ENCODE peak calls at places on chromosome 10, in seven cellular contexts. L is HCT116, G is A549, I is IMR-90, Z is right lobe of liver, Y is uterus, Q is testis. T is an unnamed sample.

GRCh38 chr10:6494934-6495592 is 85.0 kb downstream of the PRKCQ start:
- DNase-seq in L (no peak), G (no peak), I (no peak), Z (no peak), Y (no peak), Q (no peak), T (no peak)

GRCh38 chr10:6729967-6730366 is 149.9 kb upstream of the PRKCQ start:
- DNase-seq in L (no peak), G (no peak), I (peak), Z (no peak), Y (no peak), Q (no peak), T (no peak)

GRCh38 chr10:21995557-21995956 is 8.0 kb downstream of the DNAJC1 start:
- DNase-seq in L (no peak), G (no peak), I (peak), Z (no peak), Y (no peak), Q (no peak), T (no peak)

GRCh38 chr10:106214243-106214642 is 950.3 kb downstream of the SORCS1 start:
- DNase-seq in L (no peak), G (no peak), I (no peak), Z (no peak), Y (no peak), Q (no peak), T (no peak)

GRCh38 chr10:44233561-44234470 is 151.1 kb downstream of the CXCL12 start:
- DNase-seq in L (no peak), G (no peak), I (no peak), Z (no peak), Y (no peak), Q (peak), T (no peak)

GRCh38 chr10:42979730-42980467 is 97.0 kb upstream of the RET start:
- DNase-seq in L (no peak), G (no peak), I (no peak), Z (no peak), Y (peak), Q (no peak), T (no peak)

GRCh38 chr10:117320050-117320665 is 55.1 kb downstream of the PDZD8 start:
- DNase-seq in L (no peak), G (peak), I (peak), Z (no peak), Y (no peak), Q (peak), T (peak)

GRCh38 chr10:1549591-1550290 is 187.6 kb downstream of the ADARB2 start:
- DNase-seq in L (no peak), G (no peak), I (no peak), Z (no peak), Y (no peak), Q (no peak), T (no peak)

GRCh38 chr10:10804998-10805737 is 212.5 kb upstream of the CELF2 start:
- DNase-seq in L (no peak), G (no peak), I (peak), Z (no peak), Y (no peak), Q (no peak), T (no peak)

GRCh38 chr10:132272061-132272766 is 35.5 kb downstream of the STK32C start:
- DNase-seq in L (no peak), G (no peak), I (peak), Z (no peak), Y (peak), Q (peak), T (no peak)

GRCh38 chr10:7410306-7410799 is 481 bp downstream of the SFMBT2 start:
- DNase-seq in L (no peak), G (no peak), I (peak), Z (no peak), Y (peak), Q (peak), T (peak)

GRCh38 chr10:120475844-120476791 is 19.1 kb downstream of the PLPP4 start:
- DNase-seq in L (no peak), G (no peak), I (no peak), Z (no peak), Y (no peak), Q (no peak), T (no peak)

GRCh38 chr10:62036186-62037081 is 134.9 kb downstream of the ARID5B start:
- DNase-seq in L (no peak), G (no peak), I (no peak), Z (no peak), Y (no peak), Q (no peak), T (no peak)

GRCh38 chr10:59271160-59271559 is 91.2 kb downstream of the FAM13C start:
- DNase-seq in L (no peak), G (no peak), I (no peak), Z (no peak), Y (no peak), Q (no peak), T (no peak)

GRCh38 chr10:24952146-24952700 is at the start of gene PRTFDC1:
- DNase-seq in L (no peak), G (peak), I (no peak), Z (no peak), Y (peak), Q (peak), T (peak)

GRCh38 chr10:8034666-8035640 is 19.5 kb upstream of the GATA3 start:
- DNase-seq in L (no peak), G (no peak), I (no peak), Z (no peak), Y (no peak), Q (no peak), T (peak)

GRCh38 chr10:71150811-71151210 is 61.6 kb upstream of the UNC5B start:
- DNase-seq in L (no peak), G (no peak), I (no peak), Z (no peak), Y (no peak), Q (no peak), T (no peak)

GRCh38 chr10:16943301-16944080 is 126.3 kb upstream of the RSU1 start:
- DNase-seq in L (no peak), G (no peak), I (no peak), Z (no peak), Y (no peak), Q (no peak), T (no peak)

GRCh38 chr10:57169597-57169996 is 808.5 kb upstream of the ZWINT start:
- DNase-seq in L (no peak), G (no peak), I (no peak), Z (no peak), Y (no peak), Q (no peak), T (no peak)

GRCh38 chr10:93445097-93445960 is 36.8 kb downstream of the MYOF start:
- DNase-seq in L (peak), G (peak), I (peak), Z (peak), Y (peak), Q (peak), T (no peak)

GRCh38 chr10:105358911-105359310 is 717.8 kb downstream of the SORCS3 start:
- DNase-seq in L (no peak), G (no peak), I (no peak), Z (no peak), Y (no peak), Q (no peak), T (no peak)

GRCh38 chr10:22544325-22545068 is 169.9 kb downstream of the PIP4K2A start:
- DNase-seq in L (no peak), G (no peak), I (no peak), Z (no peak), Y (no peak), Q (no peak), T (no peak)

GRCh38 chr10:131934769-131935168 is 34.0 kb downstream of the PPP2R2D start:
- DNase-seq in L (no peak), G (no peak), I (no peak), Z (peak), Y (no peak), Q (no peak), T (no peak)

GRCh38 chr10:112732277-112732891 is 217.7 kb upstream of the TCF7L2 start:
- DNase-seq in L (no peak), G (no peak), I (no peak), Z (no peak), Y (no peak), Q (no peak), T (no peak)

GRCh38 chr10:22681783-22682183 is 32.6 kb downstream of the PIP4K2A start:
- DNase-seq in L (peak), G (peak), I (peak), Z (peak), Y (no peak), Q (no peak), T (peak)

GRCh38 chr10:70750156-70750703 is 34.9 kb downstream of the TBATA start:
- DNase-seq in L (no peak), G (no peak), I (no peak), Z (no peak), Y (no peak), Q (no peak), T (no peak)

GRCh38 chr10:86659161-86659691 is 4.9 kb downstream of the OPN4 start:
- DNase-seq in L (no peak), G (no peak), I (no peak), Z (no peak), Y (no peak), Q (no peak), T (no peak)

GRCh38 chr10:62084434-62084833 is 182.9 kb downstream of the ARID5B start:
- DNase-seq in L (no peak), G (no peak), I (no peak), Z (no peak), Y (no peak), Q (no peak), T (no peak)

GRCh38 chr10:119849031-119849789 is 23.4 kb downstream of the MCMBP start:
- DNase-seq in L (no peak), G (no peak), I (peak), Z (no peak), Y (no peak), Q (no peak), T (no peak)

GRCh38 chr10:70055550-70055949 is 2.9 kb downstream of the MACROH2A2 start:
- DNase-seq in L (no peak), G (no peak), I (peak), Z (no peak), Y (no peak), Q (no peak), T (no peak)

GRCh38 chr10:130378556-130379400 is 242.6 kb downstream of the GLRX3 start:
- DNase-seq in L (no peak), G (no peak), I (no peak), Z (no peak), Y (no peak), Q (no peak), T (no peak)

GRCh38 chr10:132698211-132698751 is 87.7 kb downstream of the NKX6-2 start:
- DNase-seq in L (no peak), G (no peak), I (no peak), Z (peak), Y (no peak), Q (no peak), T (no peak)

GRCh38 chr10:121497513-121497912 is 100.7 kb downstream of the FGFR2 start:
- DNase-seq in L (no peak), G (no peak), I (no peak), Z (no peak), Y (no peak), Q (no peak), T (no peak)

GRCh38 chr10:52864459-52865106 is 92.0 kb upstream of the MBL2 start:
- DNase-seq in L (no peak), G (no peak), I (peak), Z (no peak), Y (no peak), Q (peak), T (no peak)

GRCh38 chr10:58275908-58276307 is 6.9 kb downstream of the CISD1 start:
- DNase-seq in L (no peak), G (no peak), I (peak), Z (no peak), Y (no peak), Q (no peak), T (no peak)

GRCh38 chr10:132431537-132432175 is 34.7 kb downstream of the PWWP2B start:
- DNase-seq in L (no peak), G (no peak), I (no peak), Z (no peak), Y (no peak), Q (no peak), T (no peak)

GRCh38 chr10:83990126-83990525 is 149.2 kb upstream of the GHITM start:
- DNase-seq in L (no peak), G (no peak), I (no peak), Z (no peak), Y (no peak), Q (no peak), T (no peak)
- TF ChIP-seq POLR2A in L (no peak), G (no peak), I (no peak), Z (no peak), Y (no peak), Q (no peak), T (no peak)

GRCh38 chr10:135601-136464 is 578 bp downstream of the ZMYND11 start:
- DNase-seq in L (no peak), G (peak), I (peak), Z (peak), Y (peak), Q (peak), T (peak)
- TF ChIP-seq POLR2A in L (no peak), G (no peak), I (peak), Z (peak), Y (no peak), Q (no peak), T (peak)

GRCh38 chr10:80411267-80411668 is 2.9 kb downstream of the PRXL2A start:
- DNase-seq in L (no peak), G (no peak), I (no peak), Z (peak), Y (no peak), Q (no peak), T (peak)
- TF ChIP-seq POLR2A in L (no peak), G (no peak), I (no peak), Z (no peak), Y (no peak), Q (no peak), T (no peak)

GRCh38 chr10:114375082-114375481 is 29.2 kb downstream of the AFAP1L2 start:
- DNase-seq in L (no peak), G (no peak), I (peak), Z (no peak), Y (no peak), Q (no peak), T (no peak)

GRCh38 chr10:114370993-114371392 is 33.3 kb downstream of the AFAP1L2 start:
- DNase-seq in L (no peak), G (no peak), I (no peak), Z (no peak), Y (no peak), Q (no peak), T (no peak)

GRCh38 chr10:114374141-114374791 is 30.0 kb downstream of the AFAP1L2 start:
- DNase-seq in L (no peak), G (no peak), I (peak), Z (no peak), Y (peak), Q (peak), T (no peak)

GRCh38 chr10:114370199-114370598 is 34.1 kb downstream of the AFAP1L2 start:
- DNase-seq in L (no peak), G (no peak), I (no peak), Z (no peak), Y (no peak), Q (no peak), T (no peak)

DNA sequence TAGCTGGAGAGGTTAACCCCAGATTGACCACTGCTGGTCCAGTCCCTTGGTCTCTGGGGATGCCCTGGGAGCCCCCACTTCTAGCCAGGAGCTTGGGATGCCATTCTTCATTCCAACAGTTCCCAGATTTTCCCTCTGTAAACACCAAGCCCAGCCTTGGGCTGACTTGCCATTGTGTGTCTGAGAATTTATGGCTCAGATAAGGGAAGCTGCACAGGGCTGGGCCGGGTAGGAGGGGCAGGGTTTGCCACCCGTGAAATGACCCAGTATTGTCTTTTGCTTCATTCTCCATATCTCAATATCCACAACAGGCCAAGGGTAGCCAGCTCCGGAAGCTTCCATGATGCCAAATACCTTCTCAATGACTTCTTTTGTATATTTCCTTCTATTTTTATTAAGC is 32.1 kb downstream of the AFAP1L2 start:
- DNase-seq in L (no peak), G (no peak), I (no peak), Z (no peak), Y (no peak), Q (no peak), T (no peak)
- TF ChIP-seq POLR2A in L (no peak), G (no peak), I (no peak), Z (no peak), Y (no peak), Q (no peak), T (no peak)

GRCh38 chr10:102246261-102246660 is 929 bp downstream of the GBF1 start:
- DNase-seq in L (no peak), G (no peak), I (peak), Z (no peak), Y (no peak), Q (no peak), T (peak)

GRCh38 chr10:102243304-102243703 is 2.0 kb upstream of the PITX3 start:
- DNase-seq in L (no peak), G (no peak), I (peak), Z (no peak), Y (no peak), Q (no peak), T (no peak)

GRCh38 chr10:102245932-102246251 is 560 bp downstream of the GBF1 start:
- DNase-seq in L (no peak), G (no peak), I (no peak), Z (no peak), Y (no peak), Q (no peak), T (no peak)

GRCh38 chr10:102247724-102248123 is 2.4 kb downstream of the GBF1 start:
- DNase-seq in L (no peak), G (no peak), I (no peak), Z (no peak), Y (no peak), Q (no peak), T (no peak)

DNA sequence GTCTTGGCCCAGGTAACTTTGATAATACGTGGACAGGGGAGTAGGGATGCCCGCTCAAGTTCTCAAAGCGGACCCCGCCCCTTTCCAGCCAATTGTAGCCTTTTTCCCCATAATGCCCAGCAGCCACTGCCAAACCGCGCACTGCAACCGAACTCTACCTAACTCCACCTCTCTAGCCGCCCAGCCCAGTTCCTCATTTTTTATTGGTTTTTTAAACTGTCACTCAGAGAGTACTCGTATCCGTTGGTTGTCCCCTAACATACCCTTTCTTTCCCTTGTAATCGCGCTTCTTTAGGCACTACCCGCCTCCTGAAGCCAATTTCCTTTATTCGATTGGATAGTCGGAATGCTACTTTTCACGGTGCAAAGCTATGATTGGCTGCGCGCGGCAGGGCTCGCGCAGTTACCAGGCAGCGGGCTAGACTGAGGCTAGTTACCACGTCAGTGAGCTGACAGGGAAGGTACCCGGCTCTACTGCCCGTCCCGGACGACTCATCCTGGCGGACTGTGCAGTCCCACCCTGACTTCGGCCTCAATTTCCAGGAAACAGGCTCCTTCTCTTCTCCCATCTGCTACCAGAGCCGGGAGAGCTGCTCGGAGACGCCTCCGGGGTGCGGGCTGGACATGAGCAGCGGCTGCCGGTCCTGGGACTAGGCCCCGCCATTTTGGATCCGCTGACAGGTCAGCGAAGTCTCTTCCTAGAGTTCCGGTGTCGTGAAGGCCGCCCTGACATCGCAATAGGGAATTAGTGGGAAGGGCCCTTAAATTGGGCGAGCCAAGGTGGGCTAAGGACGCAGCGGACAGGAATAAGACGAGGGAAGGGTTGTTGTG is at the start of gene GBF1:
- DNase-seq in L (peak), G (peak), I (peak), Z (peak), Y (peak), Q (peak), T (peak)
- TF ChIP-seq POLR2A in L (peak), G (peak), I (peak), Z (peak), Y (peak), Q (peak), T (peak)

T was measured in erythroblast.